ENCODE peak calls at places on chromosomes 6 and 20, in five cellular contexts. M is HCT116, X is SK-N-SH, Q is HepG2, I is GM12878. H is an unnamed sample.
A peak's percentile ranks its signal among the peaks of the same experiment; 100 is the strongest.

GRCh38 chr20:48339147-48339985 is 488.4 kb downstream of the PREX1 start:
- DNase-seq in M (no peak), X (no peak), Q (no peak), I (peak; percentile 63), H (peak; percentile 15)

GRCh38 chr6:170462366-170463020 is 90.6 kb downstream of the PSMB1 start:
- DNase-seq in M (no peak), X (no peak), Q (no peak), I (no peak), H (no peak)

GRCh38 chr6:56595490-56596122 is 47.1 kb downstream of the DST start:
- DNase-seq in M (peak; percentile 12), X (peak; percentile 10), Q (peak; percentile 43), I (peak; percentile 31), H (peak; percentile 67)

GRCh38 chr20:8094415-8094818 is 37.6 kb upstream of the PLCB1 start:
- DNase-seq in M (no peak), X (no peak), Q (no peak), I (no peak), H (no peak)

GRCh38 chr20:62266340-62266739 is 28.0 kb downstream of the OSBPL2 start:
- DNase-seq in M (no peak), X (no peak), Q (peak; percentile 39), I (no peak), H (peak; percentile 73)

GRCh38 chr6:167350731-167351655 is 26.1 kb downstream of the TTLL2 start:
- DNase-seq in M (peak; percentile 52), X (peak; percentile 80), Q (no peak), I (peak; percentile 11), H (peak; percentile 66)

GRCh38 chr6:108654465-108655106 is 93.9 kb downstream of the FOXO3 start:
- DNase-seq in M (no peak), X (no peak), Q (no peak), I (no peak), H (no peak)

GRCh38 chr20:16664031-16664430 is 65.8 kb upstream of the SNRPB2 start:
- DNase-seq in M (no peak), X (no peak), Q (no peak), I (no peak), H (no peak)

GRCh38 chr6:170227521-170227983 is 63.3 kb downstream of the DLL1 start:
- DNase-seq in M (no peak), X (peak; percentile 58), Q (no peak), I (no peak), H (no peak)

GRCh38 chr20:21396045-21396893 is 1.1 kb downstream of the NKX2-4 start:
- DNase-seq in M (no peak), X (peak; percentile 68), Q (no peak), I (no peak), H (no peak)

GRCh38 chr6:5084787-5085637 is at the start of gene PPP1R3G:
- DNase-seq in M (no peak), X (peak; percentile 60), Q (no peak), I (no peak), H (no peak)

GRCh38 chr6:106514281-106514885 is 114.9 kb downstream of the RTN4IP1 start:
- DNase-seq in M (no peak), X (no peak), Q (no peak), I (no peak), H (no peak)

GRCh38 chr6:19435755-19436154 is 401.4 kb upstream of the ID4 start:
- DNase-seq in M (no peak), X (no peak), Q (no peak), I (no peak), H (no peak)

GRCh38 chr6:7960848-7961247 is 50.3 kb upstream of the TXNDC5 start:
- DNase-seq in M (no peak), X (no peak), Q (no peak), I (peak; percentile 48), H (no peak)

GRCh38 chr6:33929575-33930288 is 125.9 kb upstream of the MLN start:
- DNase-seq in M (no peak), X (no peak), Q (no peak), I (no peak), H (no peak)

GRCh38 chr6:167962717-167963116 is 34.8 kb upstream of the KIF25 start:
- DNase-seq in M (no peak), X (no peak), Q (no peak), I (no peak), H (no peak)

GRCh38 chr6:45185403-45186251 is 142.5 kb upstream of the RUNX2 start:
- DNase-seq in M (no peak), X (no peak), Q (no peak), I (no peak), H (peak; percentile 17)

GRCh38 chr20:35730583-35731468 is 11.2 kb downstream of the RBM39 start:
- DNase-seq in M (no peak), X (no peak), Q (no peak), I (no peak), H (no peak)

GRCh38 chr20:18634501-18634900 is 46.6 kb downstream of the DTD1 start:
- DNase-seq in M (no peak), X (no peak), Q (no peak), I (no peak), H (no peak)

GRCh38 chr6:114334237-114334636 is 8.6 kb downstream of the HS3ST5 start:
- DNase-seq in M (no peak), X (no peak), Q (no peak), I (no peak), H (no peak)
- H2AFZ ChIP-seq in M (no peak overlapping the region), X (no peak overlapping the region), Q (no peak overlapping the region), I (no peak overlapping the region), H (no peak overlapping the region)

GRCh38 chr6:70396796-70397729 is 16.2 kb upstream of the FAM135A start:
- DNase-seq in M (no peak), X (no peak), Q (no peak), I (no peak), H (peak; percentile 63)
- TF ChIP-seq SIN3A in M (no peak), X (no peak), Q (no peak), I (no peak), H (no peak)

DNA sequence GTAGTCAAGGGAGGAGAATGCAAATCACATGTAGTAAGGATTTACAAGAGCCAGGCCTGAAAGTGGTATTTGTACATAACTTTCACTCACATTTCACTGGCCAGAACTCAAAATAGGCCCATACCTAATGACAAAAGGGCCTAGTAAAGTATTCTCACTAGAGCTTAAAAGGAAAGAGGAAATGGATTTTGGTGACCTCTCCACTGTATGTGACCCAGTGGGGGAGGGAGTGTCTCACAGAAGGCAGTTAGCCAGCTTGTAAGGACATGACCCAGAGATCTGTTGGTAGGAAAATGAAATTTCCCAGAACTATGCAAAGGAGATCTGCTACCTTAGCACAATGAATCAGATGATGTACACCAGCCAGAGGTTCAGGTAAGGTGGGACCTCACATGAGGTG is 124.4 kb downstream of the PTPRT start:
- DNase-seq in M (no peak), X (no peak), Q (no peak), I (no peak), H (no peak)
- TF ChIP-seq REST in M (no peak), X (no peak), Q (no peak), I (no peak), H (no peak)

GRCh38 chr6:140590641-140591040 is 1216.2 kb upstream of the CITED2 start:
- DNase-seq in M (no peak), X (no peak), Q (no peak), I (no peak), H (no peak)
- H2AFZ ChIP-seq in M (no peak overlapping the region), X (peak overlapping the region; percentile 5), Q (no peak overlapping the region), I (no peak overlapping the region), H (no peak overlapping the region)

GRCh38 chr20:50371878-50372769 is 138.1 kb upstream of the PTPN1 start:
- DNase-seq in M (no peak), X (no peak), Q (peak; percentile 55), I (no peak), H (no peak)
- TF ChIP-seq SIN3A in M (no peak), X (no peak), Q (no peak), I (no peak), H (no peak)

GRCh38 chr6:119145111-119145510 is 66.6 kb upstream of the FAM184A start:
- DNase-seq in M (no peak), X (no peak), Q (no peak), I (no peak), H (no peak)

GRCh38 chr6:119152187-119152586 is 73.7 kb upstream of the FAM184A start:
- DNase-seq in M (no peak), X (no peak), Q (no peak), I (no peak), H (no peak)

GRCh38 chr6:119147101-119148053 is 68.9 kb upstream of the FAM184A start:
- DNase-seq in M (peak; percentile 96), X (no peak), Q (peak; percentile 92), I (peak; percentile 60), H (peak; percentile 92)

GRCh38 chr6:119148825-119149525 is 70.5 kb upstream of the FAM184A start:
- DNase-seq in M (no peak), X (no peak), Q (no peak), I (no peak), H (no peak)

GRCh38 chr6:119148102-119148824 is 69.8 kb upstream of the FAM184A start:
- DNase-seq in M (peak; percentile 62), X (peak; percentile 66), Q (peak; percentile 79), I (no peak), H (peak; percentile 31)
- TF ChIP-seq REST in M (no peak), X (no peak), Q (no peak), I (no peak), H (no peak)

GRCh38 chr6:156720739-156721714 is 56.2 kb upstream of the ARID1B start:
- DNase-seq in M (no peak), X (no peak), Q (peak; percentile 24), I (peak; percentile 76), H (no peak)
- H2AFZ ChIP-seq in M (peak overlapping the region; percentile 81), X (no peak overlapping the region), Q (peak overlapping the region; percentile 59), I (peak overlapping the region; percentile 64), H (peak overlapping the region; percentile 99)

DNA sequence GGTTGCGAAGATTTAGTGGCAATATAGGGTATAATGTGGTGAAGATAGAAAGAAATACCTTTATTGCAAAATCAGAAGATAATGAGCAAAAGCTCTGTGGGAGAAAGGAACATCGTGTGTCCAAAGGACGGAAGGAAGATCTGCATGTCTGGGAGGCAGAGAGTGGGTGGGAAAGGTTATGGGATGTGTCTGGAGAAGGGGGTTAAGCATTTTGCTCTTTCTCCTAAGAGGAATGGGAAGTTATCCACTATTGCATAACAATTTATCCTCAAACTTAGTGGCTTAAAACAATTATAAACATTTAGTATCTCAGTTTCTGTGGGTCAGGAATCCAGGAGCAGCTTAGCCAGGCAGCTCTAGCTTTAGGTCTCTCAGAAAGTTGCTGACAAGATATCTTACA is 229.1 kb upstream of the CITED2 start:
- DNase-seq in M (no peak), X (no peak), Q (no peak), I (no peak), H (no peak)
- TF ChIP-seq SIN3A in M (no peak), X (no peak), Q (no peak), I (no peak), H (no peak)

H was measured in K562.